ENCODE peak calls at places on chromosome 12, in eight cellular contexts. A, U, G, F, T, M, Y and X are unnamed samples.

GRCh38 chr12:65170245-65170881 is 980 bp downstream of the LEMD3 start:
- DNase-seq in A (peak; percentile 22), U (peak; percentile 41), G (peak; percentile 65), F (peak; percentile 58), T (peak; percentile 39), M (peak; percentile 60), Y (peak; percentile 54), X (peak; percentile 50)

GRCh38 chr12:39605996-39606395 is 13.6 kb downstream of the ABCD2 start:
- DNase-seq in A (no peak), U (no peak), G (peak; percentile 60), F (peak; percentile 75), T (no peak), M (no peak), Y (peak; percentile 38), X (peak; percentile 62)

GRCh38 chr12:5904969-5905368 is 40.1 kb downstream of the ANO2 start:
- DNase-seq in A (no peak), U (no peak), G (no peak), F (no peak), T (no peak), M (no peak), Y (no peak), X (no peak)

GRCh38 chr12:95116773-95117172 is 43.4 kb upstream of the NR2C1 start:
- DNase-seq in A (no peak), U (no peak), G (no peak), F (peak; percentile 95), T (no peak), M (no peak), Y (no peak), X (no peak)

GRCh38 chr12:77204055-77204454 is 138.7 kb upstream of the E2F7 start:
- DNase-seq in A (no peak), U (no peak), G (peak; percentile 18), F (peak; percentile 38), T (no peak), M (no peak), Y (peak; percentile 17), X (no peak)

GRCh38 chr12:114711689-114712152 is 27.7 kb upstream of the TBX3 start:
- DNase-seq in A (no peak), U (no peak), G (no peak), F (peak; percentile 70), T (no peak), M (peak; percentile 52), Y (no peak), X (no peak)

GRCh38 chr12:1463073-1463905 is 131.1 kb downstream of the FBXL14 start:
- DNase-seq in A (no peak), U (no peak), G (no peak), F (no peak), T (no peak), M (no peak), Y (no peak), X (no peak)

GRCh38 chr12:870378-870777 is 79.1 kb downstream of the RAD52 start:
- DNase-seq in A (no peak), U (no peak), G (no peak), F (no peak), T (no peak), M (no peak), Y (no peak), X (no peak)

GRCh38 chr12:50567926-50568325 is 63.1 kb downstream of the DIP2B start:
- DNase-seq in A (no peak), U (no peak), G (no peak), F (no peak), T (no peak), M (no peak), Y (peak; percentile 39), X (peak; percentile 25)

GRCh38 chr12:14931791-14932560 is 6.4 kb downstream of the ERP27 start:
- DNase-seq in A (no peak), U (no peak), G (no peak), F (peak; percentile 88), T (no peak), M (no peak), Y (no peak), X (no peak)

GRCh38 chr12:39813776-39814175 is 194.2 kb upstream of the ABCD2 start:
- DNase-seq in A (no peak), U (no peak), G (no peak), F (no peak), T (no peak), M (no peak), Y (peak; percentile 78), X (no peak)

GRCh38 chr12:74780458-74781241 is 243.0 kb downstream of the ATXN7L3B start:
- DNase-seq in A (no peak), U (no peak), G (peak; percentile 42), F (peak; percentile 38), T (no peak), M (no peak), Y (peak; percentile 18), X (peak; percentile 84)